ENCODE peak calls at places on chromosomes 3 and 15, in ten cellular contexts. Z is A549, G is fibroblast of lung, K is neural progenitor cell, P is colonic mucosa, S is fibroblast of pulmonary artery, L is AG10803, V is pancreas, C is esophagus squamous epithelium, U is GM23338. B is an unnamed sample.
A peak's percentile ranks its signal among the peaks of the same experiment; 100 is the strongest.

GRCh38 chr3:9225268-9225667 is 24.2 kb downstream of the SRGAP3 start:
- DNase-seq in Z (no peak), G (no peak), K (no peak), P (no peak), S (no peak), L (no peak), V (no peak), C (no peak), U (peak; percentile 34), B (no peak)

GRCh38 chr15:27059610-27060202 is 88.7 kb downstream of the GABRG3 start:
- DNase-seq in Z (peak; percentile 84), G (peak; percentile 30), K (peak; percentile 69), P (peak; percentile 25), S (peak; percentile 39), L (peak; percentile 37), V (no peak), C (no peak), U (peak; percentile 90), B (no peak)

GRCh38 chr3:27253831-27254230 is 115.4 kb downstream of the NEK10 start:
- DNase-seq in Z (peak; percentile 32), G (peak; percentile 45), K (peak; percentile 68), P (peak; percentile 66), S (peak; percentile 51), L (peak; percentile 52), V (peak; percentile 31), C (no peak), U (peak; percentile 78), B (peak; percentile 10)

GRCh38 chr15:63446260-63446659 is 58.1 kb upstream of the USP3 start:
- DNase-seq in Z (no peak), G (no peak), K (no peak), P (no peak), S (no peak), L (no peak), V (no peak), C (no peak), U (no peak), B (no peak)

GRCh38 chr3:171801738-171802600 is 8.3 kb downstream of the PLD1 start:
- DNase-seq in Z (no peak), G (peak; percentile 93), K (no peak), P (no peak), S (peak; percentile 96), L (peak; percentile 93), V (no peak), C (no peak), U (no peak), B (peak; percentile 95)

GRCh38 chr3:4978259-4978965 is 825 bp upstream of the BHLHE40 start:
- DNase-seq in Z (peak; percentile 94), G (peak; percentile 100), K (peak; percentile 76), P (peak; percentile 97), S (peak; percentile 99), L (peak; percentile 99), V (peak; percentile 97), C (peak; percentile 86), U (peak; percentile 86), B (peak; percentile 99)

GRCh38 chr3:72520690-72521308 is 327.4 kb downstream of the SHQ1 start:
- DNase-seq in Z (no peak), G (peak; percentile 94), K (no peak), P (no peak), S (no peak), L (no peak), V (no peak), C (no peak), U (no peak), B (peak; percentile 75)

GRCh38 chr3:173586176-173586575 is 188.6 kb downstream of the NLGN1 start:
- DNase-seq in Z (no peak), G (peak; percentile 78), K (no peak), P (no peak), S (no peak), L (peak; percentile 23), V (no peak), C (no peak), U (no peak), B (no peak)

GRCh38 chr3:36606871-36607765 is 157.2 kb downstream of the DCLK3 start:
- DNase-seq in Z (no peak), G (peak; percentile 96), K (no peak), P (no peak), S (peak; percentile 18), L (no peak), V (no peak), C (no peak), U (no peak), B (peak; percentile 33)

GRCh38 chr3:34212175-34212574 is 413.7 kb downstream of the PDCD6IP start:
- DNase-seq in Z (no peak), G (peak; percentile 24), K (no peak), P (no peak), S (peak; percentile 57), L (peak; percentile 5), V (no peak), C (no peak), U (no peak), B (no peak)

GRCh38 chr3:136664771-136665170 is 87.4 kb downstream of the STAG1 start:
- DNase-seq in Z (no peak), G (peak; percentile 21), K (no peak), P (no peak), S (no peak), L (peak; percentile 17), V (no peak), C (no peak), U (no peak), B (peak; percentile 50)

GRCh38 chr3:52291508-52292181 is 4.0 kb downstream of the GLYCTK start:
- DNase-seq in Z (no peak), G (no peak), K (peak; percentile 67), P (peak; percentile 55), S (no peak), L (no peak), V (peak; percentile 71), C (no peak), U (peak; percentile 65), B (no peak)

GRCh38 chr3:52289747-52290595 is 2.3 kb downstream of the GLYCTK start:
- DNase-seq in Z (no peak), G (no peak), K (no peak), P (peak; percentile 84), S (no peak), L (no peak), V (peak; percentile 78), C (no peak), U (peak; percentile 50), B (no peak)

GRCh38 chr3:52289338-52289746 is 1.7 kb downstream of the GLYCTK start:
- DNase-seq in Z (no peak), G (no peak), K (no peak), P (peak; percentile 58), S (no peak), L (no peak), V (no peak), C (no peak), U (no peak), B (no peak)

GRCh38 chr3:52292247-52293065 is 4.8 kb downstream of the GLYCTK start:
- DNase-seq in Z (no peak), G (no peak), K (no peak), P (no peak), S (no peak), L (no peak), V (peak; percentile 67), C (no peak), U (no peak), B (no peak)

GRCh38 chr3:52290596-52291507 is 3.2 kb downstream of the GLYCTK start:
- DNase-seq in Z (no peak), G (no peak), K (no peak), P (no peak), S (no peak), L (no peak), V (peak; percentile 69), C (no peak), U (no peak), B (no peak)
- H3K4me3 ChIP-seq in Z (no peak overlapping the region), G (no peak overlapping the region), K (no peak overlapping the region), P (peak overlapping the region; percentile 25), S (no peak overlapping the region), L (no peak overlapping the region), V (no peak overlapping the region), C (no peak overlapping the region), U (no peak overlapping the region), B (no peak overlapping the region)

DNA sequence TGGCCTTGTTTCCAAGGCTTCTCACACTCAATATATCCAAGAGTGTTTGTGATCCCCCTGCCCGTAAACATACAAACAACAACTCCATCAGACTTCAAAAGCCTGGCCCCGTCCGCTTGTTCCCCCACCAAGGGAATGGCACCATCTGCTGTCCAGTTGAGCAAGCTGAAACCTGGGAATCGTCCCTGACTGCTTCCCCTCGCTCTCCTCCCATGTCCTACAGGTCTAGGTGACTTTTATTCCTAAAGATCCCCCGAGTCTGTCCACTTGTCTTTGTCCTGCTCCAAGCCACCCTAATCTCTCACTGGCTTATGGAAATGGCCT is 27.9 kb upstream of the FAM174B start:
- DNase-seq in Z (no peak), G (peak; percentile 4), K (peak; percentile 88), P (peak; percentile 35), S (peak; percentile 23), L (peak; percentile 22), V (no peak), C (no peak), U (peak; percentile 91), B (peak; percentile 74)
- TF ChIP-seq CTCF in Z (peak; percentile 56), G (peak; percentile 29), K (peak; percentile 89), P (no peak), S (peak; percentile 37), L (peak; percentile 32), V (peak; percentile 32), C (peak; percentile 22), U (peak; percentile 82), B (peak; percentile 80)

DNA sequence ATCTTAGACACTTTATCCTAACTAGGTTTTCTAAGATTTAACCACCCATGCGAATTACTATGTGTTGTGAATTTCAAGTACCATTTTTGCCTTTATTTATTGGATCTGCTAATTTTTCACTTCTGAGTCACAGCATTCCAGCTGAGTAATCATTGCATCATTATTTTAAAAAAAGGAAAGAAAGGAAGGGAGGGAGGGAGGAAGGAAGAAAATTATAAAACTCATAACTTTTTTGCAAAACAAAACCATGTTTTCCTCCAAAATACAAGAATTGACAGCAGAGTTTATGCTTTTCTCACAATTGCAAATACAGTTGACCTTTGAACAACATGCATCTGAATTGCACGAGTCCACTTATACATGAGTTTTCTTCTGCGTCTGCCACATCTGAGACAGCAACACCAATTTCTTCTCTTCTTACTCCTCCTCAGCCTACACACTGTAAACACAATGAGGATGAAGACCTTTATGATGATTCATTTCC is 651.4 kb upstream of the NECTIN3 start:
- DNase-seq in Z (peak; percentile 3), G (peak; percentile 83), K (no peak), P (no peak), S (peak; percentile 88), L (peak; percentile 84), V (no peak), C (no peak), U (no peak), B (peak; percentile 87)
- H3K4me3 ChIP-seq in Z (peak overlapping the region; percentile 10), G (peak overlapping the region; percentile 19), K (no peak overlapping the region), P (no peak overlapping the region), S (peak overlapping the region; percentile 44), L (no peak overlapping the region), V (no peak overlapping the region), C (no peak overlapping the region), U (no peak overlapping the region), B (peak overlapping the region; percentile 12)

DNA sequence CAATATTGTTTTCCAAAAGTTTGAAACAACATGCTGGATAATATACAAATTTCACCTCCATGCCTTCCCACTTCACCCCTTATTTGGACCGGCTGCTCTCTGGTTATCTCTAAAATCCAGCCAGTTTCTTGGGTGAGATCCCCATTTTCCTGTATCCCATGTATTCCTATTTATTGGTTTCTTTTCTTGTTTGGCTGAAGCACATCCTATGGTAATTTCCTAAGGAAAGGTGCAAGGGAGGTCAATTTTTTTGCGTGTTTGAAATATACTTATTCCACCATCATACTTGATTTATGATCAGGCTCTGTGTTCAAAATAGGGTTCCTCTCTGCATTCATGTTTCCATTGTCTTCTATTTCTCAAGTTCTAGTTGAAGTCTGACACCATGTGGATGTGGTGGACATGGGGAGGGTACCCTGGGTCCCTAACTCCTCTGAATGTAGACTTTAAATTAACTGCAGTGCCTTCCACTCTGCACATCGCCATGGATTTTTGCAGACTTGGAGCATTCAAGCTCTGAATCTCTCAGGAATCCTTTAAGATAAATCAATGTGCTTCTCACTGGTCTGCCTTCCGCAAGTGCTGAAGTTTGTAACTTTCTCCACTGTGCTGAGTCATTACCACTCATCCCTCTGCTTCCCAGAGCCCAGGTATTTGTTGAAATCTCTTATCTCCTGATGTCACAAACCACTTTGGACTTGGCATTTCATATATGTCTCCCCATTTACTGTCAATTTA is 52.1 kb upstream of the TLE3 start:
- DNase-seq in Z (no peak), G (peak; percentile 84), K (no peak), P (no peak), S (peak; percentile 74), L (peak; percentile 36), V (no peak), C (no peak), U (no peak), B (peak; percentile 85)
- TF ChIP-seq CTCF in Z (no peak), G (no peak), K (no peak), P (no peak), S (no peak), L (no peak), V (no peak), C (no peak), U (no peak), B (no peak)